ENCODE peak calls at places on chromosome 18, in ten cellular contexts. F is uterus; G is brain microvascular endothelial cell; R is H9; J is IMR-90; T is substantia nigra; X is GM23338; Y is effector memory CD4-positive, alpha-beta T cell; B is suprapubic skin; K is lower lobe of right lung. S is an unnamed sample.

GRCh38 chr18:58113337-58113736 is 69.3 kb downstream of the NEDD4L start:
- DNase-seq in X (no peak), J (no peak), K (no peak), F (no peak), Y (no peak), R (no peak), G (no peak), B (no peak), T (no peak), S (no peak)

GRCh38 chr18:9287037-9287436 is 47.5 kb upstream of the TWSG1 start:
- DNase-seq in F (no peak), Y (no peak), B (no peak), G (no peak), J (peak; percentile 9), X (no peak), R (no peak), K (no peak), T (no peak), S (no peak)

GRCh38 chr18:8826971-8827370 is 121.6 kb downstream of the MTCL1 start:
- DNase-seq in Y (no peak), K (no peak), J (no peak), T (no peak), F (no peak), B (no peak), G (no peak), X (no peak), R (no peak), S (no peak)

GRCh38 chr18:63285332-63285731 is 34.2 kb downstream of the BCL2 start:
- DNase-seq in Y (no peak), J (no peak), T (no peak), F (no peak), B (no peak), K (no peak), R (no peak), G (no peak), X (no peak), S (no peak)

GRCh38 chr18:57839942-57840381 is 36.8 kb upstream of the ATP8B1 start:
- DNase-seq in G (peak; percentile 85), K (no peak), F (no peak), Y (no peak), B (no peak), J (peak; percentile 92), R (no peak), T (no peak), X (no peak), S (no peak)

GRCh38 chr18:36412778-36413177 is 115.3 kb downstream of the FHOD3 start:
- DNase-seq in F (no peak), B (no peak), K (no peak), G (no peak), R (peak; percentile 58), J (no peak), T (no peak), X (peak; percentile 73), Y (no peak), S (no peak)

GRCh38 chr18:45688834-45689233 is 35.1 kb upstream of the SLC14A1 start:
- DNase-seq in B (no peak), G (peak; percentile 40), Y (peak; percentile 36), F (no peak), R (no peak), T (no peak), X (no peak), J (no peak), K (no peak), S (no peak)

GRCh38 chr18:7438631-7439030 is 128.5 kb upstream of the PTPRM start:
- DNase-seq in T (no peak), F (no peak), Y (no peak), G (no peak), X (no peak), B (no peak), K (no peak), R (no peak), J (no peak), S (no peak)

GRCh38 chr18:68778280-68778875 is 19.5 kb upstream of the CCDC102B start:
- DNase-seq in F (no peak), T (no peak), J (peak; percentile 80), R (no peak), G (no peak), X (no peak), Y (no peak), K (no peak), B (no peak), S (no peak)

GRCh38 chr18:39296293-39296888 is 1730.8 kb upstream of the CELF4 start:
- DNase-seq in Y (no peak), X (no peak), R (no peak), T (no peak), B (no peak), K (no peak), F (no peak), G (no peak), J (no peak), S (no peak)

GRCh38 chr18:75854174-75854573 is 426.7 kb upstream of the SMIM21 start:
- DNase-seq in X (peak; percentile 71), F (no peak), R (peak; percentile 55), G (no peak), K (no peak), T (no peak), J (no peak), Y (no peak), B (no peak), S (no peak)

GRCh38 chr18:58611471-58612131 is 17.3 kb downstream of the ALPK2 start:
- DNase-seq in Y (no peak), K (no peak), J (no peak), T (no peak), X (peak; percentile 88), F (no peak), G (peak; percentile 40), B (no peak), R (peak; percentile 61), S (no peak)

GRCh38 chr18:62572456-62572855 is 49.6 kb downstream of the ZCCHC2 start:
- DNase-seq in T (no peak), F (no peak), Y (no peak), G (no peak), B (no peak), K (no peak), X (no peak), J (no peak), R (no peak), S (no peak)

GRCh38 chr18:9082763-9083510 is 19.6 kb upstream of the NDUFV2 start:
- DNase-seq in R (no peak), K (no peak), X (no peak), B (no peak), J (no peak), G (no peak), F (no peak), T (no peak), Y (no peak), S (no peak)

DNA sequence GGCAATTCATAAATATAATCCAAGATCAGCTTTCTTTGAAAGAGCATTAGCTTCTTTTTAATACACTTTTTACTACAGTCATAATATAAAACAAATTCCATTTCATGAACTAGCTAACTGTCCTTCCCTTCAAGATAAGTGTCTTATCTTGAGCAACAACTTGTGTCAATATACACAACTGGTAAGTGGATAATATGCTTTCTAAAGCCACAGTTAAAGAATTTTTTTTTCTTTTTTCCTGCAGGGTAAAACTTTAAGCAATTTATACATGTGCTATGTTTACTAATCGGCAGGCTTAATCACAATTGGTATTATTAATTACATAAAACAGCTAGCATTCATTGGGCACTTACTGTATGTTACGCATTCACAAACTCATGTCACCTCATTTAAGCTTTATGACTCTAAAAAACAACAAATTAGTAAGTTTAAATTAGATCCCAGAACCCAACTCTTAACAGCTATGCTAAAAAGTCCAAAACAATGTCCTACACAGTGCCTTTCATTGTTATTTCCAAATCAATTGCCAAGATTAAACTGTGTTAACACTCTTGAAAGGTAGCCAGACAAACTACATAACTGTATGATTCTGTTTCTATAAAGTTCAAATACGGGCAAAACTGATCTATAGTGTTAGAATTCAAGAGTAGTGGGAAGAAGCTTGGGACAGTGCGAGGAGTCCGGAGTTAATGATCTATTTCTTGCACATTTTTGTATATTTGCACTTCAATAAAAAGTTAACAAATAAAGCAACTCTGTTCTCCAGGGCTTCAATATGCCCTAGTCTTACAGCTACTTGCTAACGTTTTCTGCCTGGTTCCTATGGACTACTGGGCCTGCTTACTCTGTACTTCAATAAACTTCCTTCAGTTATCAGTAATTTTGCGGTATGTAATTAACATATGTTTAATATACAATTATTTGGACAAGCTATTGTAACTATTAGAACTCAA is 6.0 kb downstream of the TXNL1 start:
- DNase-seq in G (no peak), F (no peak), J (no peak), T (no peak), K (no peak), Y (no peak), X (no peak), R (no peak), B (no peak), S (no peak)
- H3K27ac ChIP-seq in G (no peak overlapping the region), F (no peak overlapping the region), J (no peak overlapping the region), T (no peak overlapping the region), K (no peak overlapping the region), Y (no peak overlapping the region), X (no peak overlapping the region), R (no peak overlapping the region), B (no peak overlapping the region), S (no peak overlapping the region)

GRCh38 chr18:24987933-24988840 is 363.8 kb downstream of the ZNF521 start:
- DNase-seq in Y (no peak), K (no peak), T (no peak), R (peak; percentile 43), B (peak; percentile 74), G (no peak), F (peak; percentile 64), J (no peak), X (no peak), S (no peak)
- H3K27ac ChIP-seq in Y (no peak overlapping the region), K (peak overlapping the region; percentile 9), T (no peak overlapping the region), R (no peak overlapping the region), B (peak overlapping the region; percentile 78), G (no peak overlapping the region), F (peak overlapping the region; percentile 66), J (peak overlapping the region; percentile 44), X (no peak overlapping the region), S (no peak overlapping the region)

GRCh38 chr18:12751503-12751884 is 48.7 kb downstream of the PSMG2 start:
- DNase-seq in G (no peak), X (no peak), F (no peak), R (no peak), J (no peak), Y (no peak), B (no peak), K (no peak), T (no peak), S (no peak)
- H3K27ac ChIP-seq in G (no peak overlapping the region), X (no peak overlapping the region), F (no peak overlapping the region), R (no peak overlapping the region), J (no peak overlapping the region), Y (no peak overlapping the region), B (no peak overlapping the region), K (no peak overlapping the region), T (no peak overlapping the region), S (no peak overlapping the region)

DNA sequence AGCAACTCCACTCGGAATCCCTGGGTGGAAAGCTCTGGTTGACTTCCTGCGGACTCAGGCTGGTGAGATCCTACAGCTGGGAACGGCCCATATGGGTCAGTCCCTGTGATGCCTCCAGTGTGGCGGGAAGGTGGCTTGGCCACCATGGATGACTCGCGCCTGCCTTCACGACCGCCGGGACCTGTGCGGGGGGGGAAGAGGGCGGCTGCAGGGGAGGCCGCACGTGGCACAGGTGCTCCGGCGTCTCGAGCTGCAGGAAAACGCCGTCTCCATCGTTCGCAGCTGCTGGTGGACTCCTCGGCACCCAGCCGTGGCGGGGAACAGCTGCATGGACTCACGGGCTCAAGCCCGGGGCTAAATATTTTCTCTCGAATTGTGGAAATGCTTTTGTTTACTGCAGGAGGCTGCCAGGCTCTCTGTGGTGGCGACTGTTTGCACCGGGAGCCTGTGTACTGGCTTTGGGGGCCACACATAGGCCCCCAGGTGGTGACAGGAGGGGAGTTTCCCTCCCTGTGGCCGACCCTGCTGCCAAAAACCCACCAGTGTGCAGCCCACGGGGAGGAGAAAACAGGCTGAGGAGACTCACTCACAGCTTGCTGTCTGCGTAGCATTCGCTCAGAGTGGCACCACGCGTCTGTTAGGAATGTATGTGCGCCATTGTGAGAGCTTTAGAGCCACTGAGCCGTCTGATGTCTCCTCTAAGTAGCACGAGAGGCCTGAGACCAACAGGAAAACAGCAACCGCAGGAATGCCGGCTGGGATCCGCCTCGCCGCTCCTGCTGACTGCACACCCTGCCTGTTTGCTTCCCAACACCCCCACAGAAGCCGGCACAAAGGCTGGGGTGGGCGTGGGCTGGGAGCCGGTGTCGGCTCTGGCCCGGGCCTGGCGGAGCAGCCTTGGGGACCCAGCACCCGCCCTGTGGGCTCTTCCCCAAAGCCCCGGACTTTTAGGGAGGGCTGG is 89.2 kb downstream of the NFATC1 start:
- DNase-seq in X (no peak), J (peak; percentile 98), Y (no peak), F (no peak), K (peak; percentile 43), G (peak; percentile 98), B (peak; percentile 64), R (no peak), T (no peak), S (no peak)
- H3K27ac ChIP-seq in X (no peak overlapping the region), J (peak overlapping the region; percentile 62), Y (no peak overlapping the region), F (peak overlapping the region; percentile 16), K (no peak overlapping the region), G (peak overlapping the region; percentile 88), B (peak overlapping the region; percentile 12), R (no peak overlapping the region), T (no peak overlapping the region), S (no peak overlapping the region)